ENCODE peak calls at places on chromosomes 12 and 14, in seven cellular contexts. E, Y, I, B, H, Q and C are unnamed samples.

GRCh38 chr12:48165089-48166031 is 8.0 kb upstream of the ASB8 start:
- DNase-seq in I (no peak), Q (no peak), B (peak), Y (peak), E (no peak), H (peak), C (no peak)

GRCh38 chr12:124530637-124531263 is 36.7 kb downstream of the NCOR2 start:
- DNase-seq in E (no peak), Q (no peak), B (no peak), I (no peak), H (no peak), Y (no peak), C (no peak)

GRCh38 chr12:112192475-112192874 is 67.1 kb downstream of the TRAFD1 start:
- DNase-seq in H (no peak), Q (no peak), B (no peak), I (no peak), Y (no peak), E (no peak), C (no peak)

GRCh38 chr12:25084816-25085215 is 110.1 kb downstream of the DNAI7 start:
- DNase-seq in I (no peak), B (no peak), Y (no peak), H (no peak), E (no peak), Q (no peak), C (no peak)

GRCh38 chr12:50625029-50625875 is 120.5 kb downstream of the DIP2B start:
- DNase-seq in Y (no peak), E (no peak), H (no peak), Q (no peak), B (no peak), I (no peak), C (no peak)

GRCh38 chr12:89875225-89875624 is 166.6 kb upstream of the ATP2B1 start:
- DNase-seq in E (no peak), Y (no peak), I (no peak), Q (no peak), H (no peak), B (no peak), C (no peak)

GRCh38 chr12:122003646-122004611 is 17.8 kb upstream of the BCL7A start:
- DNase-seq in Y (no peak), E (no peak), Q (no peak), B (no peak), I (peak), H (peak), C (no peak)

GRCh38 chr12:7439579-7440505 is 4.1 kb downstream of the CD163L1 start:
- DNase-seq in Q (no peak), E (peak), H (peak), Y (peak), B (peak), I (peak), C (peak)

GRCh38 chr14:105500036-105500725 is 9.1 kb downstream of the TEDC1 start:
- DNase-seq in B (no peak), H (no peak), I (no peak), Y (no peak), E (no peak), Q (peak), C (no peak)

GRCh38 chr12:110311903-110312302 is 30.9 kb downstream of the ATP2A2 start:
- DNase-seq in Q (no peak), Y (no peak), B (no peak), I (no peak), H (no peak), E (no peak), C (no peak)

GRCh38 chr12:19869413-19869812 is 430.1 kb downstream of the AEBP2 start:
- DNase-seq in E (no peak), I (no peak), Y (no peak), B (no peak), Q (no peak), H (peak), C (no peak)

GRCh38 chr14:74085047-74085637 is 386 bp downstream of the LIN52 start:
- DNase-seq in Q (no peak), Y (no peak), I (no peak), H (peak), E (peak), B (peak), C (no peak)

GRCh38 chr12:66190519-66191406 is 1.7 kb downstream of the IRAK3 start:
- DNase-seq in Y (no peak), H (peak), I (no peak), B (no peak), Q (no peak), E (no peak), C (no peak)

GRCh38 chr12:122106891-122107660 is 28.5 kb downstream of the MLXIP start:
- DNase-seq in B (no peak), Q (no peak), Y (peak), I (peak), H (peak), E (no peak), C (peak)

GRCh38 chr12:12358528-12358927 is 1.6 kb downstream of the BORCS5 start:
- DNase-seq in B (no peak), H (no peak), Y (no peak), I (no peak), E (no peak), Q (no peak), C (no peak)
- H3K4me3 ChIP-seq in B (no peak), H (peak), Y (no peak), I (peak), E (peak), Q (peak), C (no peak)

DNA sequence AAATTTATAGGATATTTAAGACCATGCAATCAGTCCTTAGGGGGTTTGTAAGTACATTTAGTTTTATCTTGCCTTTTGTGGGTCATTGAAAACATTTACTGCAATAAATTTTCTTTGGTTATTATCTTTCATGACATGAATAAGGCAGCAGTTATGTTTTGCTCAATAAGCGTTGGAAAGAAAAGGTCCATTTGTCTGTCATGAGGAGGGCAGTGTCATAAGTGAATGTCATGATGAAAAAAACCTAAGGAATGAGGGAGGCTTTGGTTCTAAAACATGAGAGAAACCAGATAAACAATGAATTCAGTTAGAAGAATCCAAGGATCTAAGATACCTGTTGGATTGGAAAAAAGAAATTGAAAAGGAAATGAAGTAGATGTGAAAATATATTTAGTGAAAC is 209.4 kb downstream of the NAV3 start:
- DNase-seq in H (no peak), Y (no peak), I (no peak), E (no peak), Q (no peak), B (no peak), C (no peak)
- H3K27ac ChIP-seq in H (no peak), Y (no peak), I (no peak), E (no peak), Q (no peak), B (no peak), C (no peak)

DNA sequence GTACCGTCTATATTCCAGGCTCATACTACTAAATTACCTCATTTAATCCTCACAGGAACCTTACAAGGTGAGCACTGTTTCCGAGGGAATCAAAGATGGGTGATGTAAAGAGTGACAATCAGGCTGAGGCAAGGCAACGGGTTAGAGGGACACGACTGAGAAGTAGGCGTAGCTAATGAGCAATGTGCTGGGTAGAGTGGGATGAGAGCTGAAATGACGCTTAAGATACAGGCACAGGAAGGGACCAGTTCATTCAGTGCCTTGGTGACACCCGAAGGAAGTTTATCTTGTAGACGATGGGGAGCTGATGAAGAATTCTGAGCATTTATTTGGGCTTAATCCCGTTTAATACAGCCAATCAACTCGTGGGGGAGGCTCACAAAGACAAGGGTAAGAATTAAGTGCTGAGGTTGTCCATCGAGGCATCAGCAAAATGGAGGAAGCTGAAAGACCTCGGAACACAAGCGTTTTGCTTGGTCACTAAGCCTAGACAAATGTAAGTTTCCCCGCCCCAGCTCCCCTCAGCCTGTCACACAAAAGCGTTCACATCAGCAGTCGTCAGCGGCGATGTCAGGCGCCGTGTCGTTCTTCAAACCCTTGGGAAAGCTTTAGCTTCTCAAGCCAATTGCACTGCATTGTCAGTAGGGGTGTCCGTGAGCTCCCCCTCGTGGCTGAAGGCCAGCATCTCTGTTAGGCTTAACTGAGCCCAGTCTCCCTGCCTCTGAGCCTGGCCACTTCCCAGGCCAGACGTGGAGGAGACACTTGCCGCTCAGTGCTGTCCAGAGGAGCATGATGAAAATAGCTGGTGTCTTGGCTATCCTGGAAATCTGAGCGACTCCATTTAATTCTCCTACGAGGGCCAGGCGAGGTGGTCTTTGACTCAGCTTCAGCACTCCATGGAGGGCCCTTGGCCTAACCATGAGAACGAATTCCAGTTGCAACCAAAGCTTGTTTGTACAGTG is 288.5 kb upstream of the G2E3 start:
- DNase-seq in B (peak), H (peak), Q (peak), E (peak), Y (peak), I (peak), C (peak)
- H3K4me3 ChIP-seq in B (peak), H (peak), Q (peak), E (no peak), Y (no peak), I (peak), C (no peak)

DNA sequence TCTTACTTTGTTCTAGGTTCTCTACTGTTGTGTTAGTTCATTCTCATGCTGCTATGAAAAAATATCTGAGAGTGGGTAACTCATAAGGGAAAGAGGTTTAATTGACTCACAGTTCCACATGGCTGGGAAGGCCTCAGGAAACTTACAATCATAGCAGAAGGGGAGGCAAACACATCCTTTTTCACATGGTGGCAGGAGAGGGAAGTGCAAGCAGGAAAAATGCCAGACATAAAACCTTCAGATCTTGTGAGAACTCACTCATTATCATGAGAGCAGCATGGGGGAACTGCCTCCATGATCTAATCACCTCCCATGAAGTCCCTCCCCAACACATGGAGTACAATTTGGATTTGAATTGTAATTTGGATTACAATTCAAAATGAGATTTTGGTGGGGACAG is 69.6 kb downstream of the MGST1 start:
- DNase-seq in Y (no peak), B (no peak), Q (no peak), H (no peak), E (no peak), I (no peak), C (no peak)
- H3K27ac ChIP-seq in Y (no peak), B (no peak), Q (no peak), H (no peak), E (no peak), I (no peak), C (no peak)

GRCh38 chr12:68536885-68537284 is 73.8 kb upstream of the RAP1B start:
- DNase-seq in E (no peak), B (no peak), H (no peak), Q (no peak), I (no peak), Y (no peak), C (no peak)

GRCh38 chr12:68538722-68539614 is 71.7 kb upstream of the RAP1B start:
- DNase-seq in I (peak), E (peak), Q (peak), H (peak), Y (peak), B (no peak), C (peak)

GRCh38 chr12:68537571-68537970 is 73.1 kb upstream of the RAP1B start:
- DNase-seq in Y (no peak), B (no peak), I (no peak), H (no peak), E (no peak), Q (no peak), C (no peak)

GRCh38 chr12:68534108-68534507 is 76.6 kb upstream of the RAP1B start:
- DNase-seq in E (no peak), I (no peak), Q (no peak), Y (no peak), B (no peak), H (no peak), C (no peak)

GRCh38 chr12:68539615-68539952 is 71.1 kb upstream of the RAP1B start:
- DNase-seq in Y (no peak), Q (no peak), I (no peak), E (no peak), B (no peak), H (no peak), C (no peak)
- H3K4me3 ChIP-seq in Y (no peak), Q (peak), I (peak), E (peak), B (no peak), H (peak), C (no peak)